ENCODE peak calls at places on chromosomes 2 and 18, in ten cellular contexts. J is choroid plexus epithelial cell, G is pancreas, K is heart left ventricle, T is IMR-90, U is kidney, R is astrocyte of the spinal cord, C is endothelial cell, N is GM06990, Q is spleen. P is an unnamed sample.

GRCh38 chr2:33246432-33246831 is 230.0 kb upstream of the RASGRP3 start:
- DNase-seq in J (no peak), G (no peak), K (no peak), T (no peak), U (no peak), R (no peak), C (no peak), N (no peak), Q (no peak), P (no peak)

GRCh38 chr2:99974275-99974674 is 168.1 kb downstream of the AFF3 start:
- DNase-seq in J (no peak), G (no peak), K (no peak), T (peak), U (no peak), R (peak), C (no peak), N (peak), Q (no peak), P (peak)

GRCh38 chr2:204982303-204982702 is 437.0 kb downstream of the PARD3B start:
- DNase-seq in J (peak), G (no peak), K (no peak), T (peak), U (no peak), R (no peak), C (no peak), N (no peak), Q (no peak), P (peak)

GRCh38 chr2:181104512-181105121 is 124.2 kb downstream of the UBE2E3 start:
- DNase-seq in J (peak), G (no peak), K (no peak), T (peak), U (no peak), R (peak), C (peak), N (no peak), Q (no peak), P (peak)

GRCh38 chr18:23803755-23804154 is 114.5 kb downstream of the LAMA3 start:
- DNase-seq in J (no peak), G (no peak), K (no peak), T (peak), U (no peak), R (no peak), C (no peak), N (no peak), Q (no peak), P (no peak)

GRCh38 chr18:67608171-67608570 is 91.7 kb upstream of the DSEL start:
- DNase-seq in J (no peak), G (no peak), K (no peak), T (no peak), U (no peak), R (no peak), C (no peak), N (no peak), Q (no peak), P (no peak)

GRCh38 chr2:197294260-197294659 is 16.3 kb downstream of the ANKRD44 start:
- DNase-seq in J (no peak), G (no peak), K (no peak), T (no peak), U (no peak), R (no peak), C (no peak), N (no peak), Q (no peak), P (no peak)

GRCh38 chr2:102841107-102841840 is 79.4 kb downstream of the TMEM182 start:
- DNase-seq in J (peak), G (peak), K (peak), T (peak), U (no peak), R (peak), C (peak), N (peak), Q (no peak), P (peak)

GRCh38 chr2:178513876-178514275 is 33.6 kb downstream of the PLEKHA3 start:
- DNase-seq in J (no peak), G (no peak), K (no peak), T (peak), U (no peak), R (peak), C (no peak), N (no peak), Q (no peak), P (peak)

GRCh38 chr2:226508683-226509082 is 290.9 kb downstream of the IRS1 start:
- DNase-seq in J (peak), G (no peak), K (no peak), T (no peak), U (no peak), R (peak), C (no peak), N (no peak), Q (no peak), P (no peak)

GRCh38 chr2:179441551-179441950 is 176.9 kb upstream of the SESTD1 start:
- DNase-seq in J (no peak), G (no peak), K (no peak), T (no peak), U (no peak), R (no peak), C (no peak), N (no peak), Q (no peak), P (no peak)

GRCh38 chr2:149931486-149931885 is 343.9 kb upstream of the MMADHC start:
- DNase-seq in J (no peak), G (no peak), K (no peak), T (no peak), U (no peak), R (no peak), C (no peak), N (no peak), Q (no peak), P (no peak)

GRCh38 chr2:173766537-173767289 is 198.5 kb downstream of the SP3 start:
- DNase-seq in J (no peak), G (no peak), K (no peak), T (no peak), U (no peak), R (no peak), C (no peak), N (no peak), Q (no peak), P (no peak)

GRCh38 chr2:169727065-169727464 is 6.6 kb upstream of the KLHL23 start:
- DNase-seq in J (no peak), G (no peak), K (no peak), T (no peak), U (no peak), R (no peak), C (no peak), N (no peak), Q (no peak), P (no peak)

GRCh38 chr18:13246591-13246990 is 28.0 kb downstream of the LDLRAD4 start:
- DNase-seq in J (no peak), G (no peak), K (no peak), T (no peak), U (no peak), R (no peak), C (no peak), N (no peak), Q (no peak), P (no peak)

GRCh38 chr18:35155403-35156117 is 85.3 kb upstream of the ZNF397 start:
- DNase-seq in J (peak), G (peak), K (no peak), T (peak), U (no peak), R (peak), C (no peak), N (no peak), Q (peak), P (no peak)

GRCh38 chr18:79912994-79913831 is 38.2 kb downstream of the SLC66A2 start:
- DNase-seq in J (no peak), G (peak), K (no peak), T (no peak), U (peak), R (no peak), C (no peak), N (no peak), Q (peak), P (no peak)

GRCh38 chr2:10709290-10709939 is 12.0 kb upstream of the ATP6V1C2 start:
- DNase-seq in J (peak), G (no peak), K (no peak), T (no peak), U (no peak), R (no peak), C (peak), N (no peak), Q (peak), P (peak)

GRCh38 chr2:235263205-235264120 is 230.4 kb upstream of the AGAP1 start:
- DNase-seq in J (peak), G (peak), K (peak), T (peak), U (peak), R (peak), C (no peak), N (no peak), Q (no peak), P (peak)

GRCh38 chr18:44880170-44880569 is 199.5 kb downstream of the SETBP1 start:
- DNase-seq in J (no peak), G (peak), K (no peak), T (no peak), U (no peak), R (no peak), C (no peak), N (no peak), Q (no peak), P (no peak)

GRCh38 chr2:36489296-36489695 is 108.7 kb downstream of the FEZ2 start:
- DNase-seq in J (peak), G (no peak), K (no peak), T (peak), U (no peak), R (peak), C (no peak), N (no peak), Q (no peak), P (peak)

GRCh38 chr18:43571078-43571689 is 293.9 kb upstream of the SYT4 start:
- DNase-seq in J (peak), G (peak), K (no peak), T (peak), U (no peak), R (peak), C (peak), N (no peak), Q (no peak), P (peak)

GRCh38 chr2:144445196-144445595 is 74.7 kb downstream of the ZEB2 start:
- DNase-seq in J (no peak), G (no peak), K (no peak), T (no peak), U (no peak), R (no peak), C (no peak), N (no peak), Q (no peak), P (no peak)

GRCh38 chr2:170455617-170456426 is 259.3 kb upstream of the SP5 start:
- DNase-seq in J (no peak), G (no peak), K (no peak), T (no peak), U (no peak), R (no peak), C (no peak), N (no peak), Q (no peak), P (no peak)

GRCh38 chr2:42367835-42368234 is 6.8 kb upstream of the COX7A2L start:
- DNase-seq in J (peak), G (no peak), K (no peak), T (peak), U (no peak), R (no peak), C (no peak), N (no peak), Q (no peak), P (no peak)

GRCh38 chr2:177237932-177238331 is 25.3 kb downstream of the HNRNPA3 start:
- DNase-seq in J (no peak), G (no peak), K (no peak), T (no peak), U (no peak), R (no peak), C (no peak), N (no peak), Q (no peak), P (no peak)

GRCh38 chr2:59932341-59932740 is 621.1 kb downstream of the BCL11A start:
- DNase-seq in J (no peak), G (no peak), K (no peak), T (no peak), U (no peak), R (no peak), C (no peak), N (no peak), Q (no peak), P (peak)

GRCh38 chr2:60515751-60516226 is 37.7 kb downstream of the BCL11A start:
- DNase-seq in J (peak), G (no peak), K (no peak), T (peak), U (no peak), R (peak), C (no peak), N (peak), Q (no peak), P (peak)

GRCh38 chr2:235566931-235567495 is 73.2 kb downstream of the AGAP1 start:
- DNase-seq in J (no peak), G (no peak), K (no peak), T (no peak), U (peak), R (no peak), C (no peak), N (no peak), Q (no peak), P (no peak)

GRCh38 chr18:1104265-1104792 is 199.7 kb downstream of the ADCYAP1 start:
- DNase-seq in J (peak), G (no peak), K (no peak), T (no peak), U (no peak), R (peak), C (no peak), N (no peak), Q (no peak), P (peak)

GRCh38 chr2:1736045-1736444 is 8.3 kb downstream of the PXDN start:
- DNase-seq in J (peak), G (no peak), K (no peak), T (peak), U (no peak), R (peak), C (no peak), N (no peak), Q (no peak), P (no peak)

GRCh38 chr18:26471027-26471426 is 77.3 kb downstream of the KCTD1 start:
- DNase-seq in J (peak), G (no peak), K (no peak), T (peak), U (no peak), R (peak), C (no peak), N (no peak), Q (no peak), P (no peak)

GRCh38 chr2:16023663-16024360 is 83.5 kb downstream of the MYCN start:
- DNase-seq in J (no peak), G (no peak), K (no peak), T (no peak), U (no peak), R (no peak), C (no peak), N (no peak), Q (no peak), P (no peak)

GRCh38 chr2:231298091-231298490 is 97.4 kb upstream of the B3GNT7 start:
- DNase-seq in J (no peak), G (no peak), K (no peak), T (no peak), U (no peak), R (no peak), C (no peak), N (no peak), Q (no peak), P (no peak)

GRCh38 chr18:706438-706837 is 6.0 kb downstream of the ENOSF1 start:
- DNase-seq in J (no peak), G (no peak), K (no peak), T (no peak), U (no peak), R (no peak), C (no peak), N (no peak), Q (no peak), P (no peak)

GRCh38 chr2:19362094-19362649 is 3.7 kb upstream of the OSR1 start:
- DNase-seq in J (peak), G (no peak), K (no peak), T (peak), U (no peak), R (peak), C (no peak), N (no peak), Q (no peak), P (peak)

GRCh38 chr2:19361325-19361990 is 3.0 kb upstream of the OSR1 start:
- DNase-seq in J (peak), G (peak), K (no peak), T (no peak), U (peak), R (peak), C (no peak), N (no peak), Q (peak), P (no peak)

GRCh38 chr2:19363474-19363778 is 5.0 kb upstream of the OSR1 start:
- DNase-seq in J (no peak), G (no peak), K (no peak), T (no peak), U (peak), R (no peak), C (no peak), N (no peak), Q (peak), P (no peak)

GRCh38 chr2:19364014-19364413 is 5.6 kb upstream of the OSR1 start:
- DNase-seq in J (no peak), G (no peak), K (no peak), T (no peak), U (no peak), R (no peak), C (no peak), N (no peak), Q (peak), P (no peak)

GRCh38 chr2:19362652-19363473 is 4.4 kb upstream of the OSR1 start:
- DNase-seq in J (peak), G (peak), K (peak), T (peak), U (peak), R (peak), C (peak), N (peak), Q (peak), P (peak)
- TF ChIP-seq CTCF in J (peak), G (peak), K (peak), T (peak), U (peak), R (peak), C (peak), N (peak), Q (peak), P (peak)

DNA sequence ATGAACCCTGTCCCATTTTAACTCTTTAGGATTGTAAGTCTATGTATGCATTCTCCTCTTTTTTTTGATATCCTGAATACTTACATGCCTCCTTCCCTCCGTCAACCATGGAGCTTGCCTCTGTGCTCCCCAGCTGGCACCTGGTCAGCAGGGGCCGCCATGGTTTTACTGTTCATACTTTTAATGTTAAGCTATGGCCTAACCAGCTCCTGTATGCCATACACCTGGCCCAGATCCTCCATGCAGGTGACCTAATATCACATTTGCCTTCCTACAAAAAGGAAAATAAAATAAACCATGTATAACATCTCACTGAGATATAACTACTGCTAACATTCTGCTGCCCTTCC is 283.1 kb upstream of the TRIB2 start:
- DNase-seq in J (no peak), G (peak), K (no peak), T (no peak), U (no peak), R (no peak), C (no peak), N (no peak), Q (no peak), P (peak)
- TF ChIP-seq CTCF in J (no peak), G (no peak), K (peak), T (no peak), U (no peak), R (no peak), C (no peak), N (peak), Q (no peak), P (no peak)

GRCh38 chr2:142980246-142981068 is 103.0 kb downstream of the KYNU start:
- DNase-seq in J (peak), G (no peak), K (no peak), T (peak), U (no peak), R (peak), C (no peak), N (no peak), Q (no peak), P (peak)
- TF ChIP-seq CTCF in J (peak), G (peak), K (peak), T (peak), U (peak), R (peak), C (peak), N (peak), Q (peak), P (peak)

GRCh38 chr2:240344904-240345303 is 90.6 kb upstream of the GPC1 start:
- DNase-seq in J (no peak), G (no peak), K (no peak), T (no peak), U (no peak), R (no peak), C (no peak), N (no peak), Q (no peak), P (no peak)
- TF ChIP-seq CTCF in J (no peak), G (no peak), K (no peak), T (peak), U (no peak), R (no peak), C (no peak), N (no peak), Q (no peak), P (no peak)

GRCh38 chr2:109222825-109223471 is 93.9 kb downstream of the SH3RF3 start:
- DNase-seq in J (no peak), G (no peak), K (no peak), T (no peak), U (no peak), R (no peak), C (no peak), N (no peak), Q (no peak), P (no peak)
- TF ChIP-seq CTCF in J (peak), G (no peak), K (no peak), T (no peak), U (no peak), R (peak), C (no peak), N (no peak), Q (no peak), P (no peak)

GRCh38 chr2:161426788-161427412 is 10.8 kb downstream of the TBR1 start:
- DNase-seq in J (peak), G (no peak), K (no peak), T (peak), U (no peak), R (peak), C (peak), N (no peak), Q (no peak), P (no peak)
- TF ChIP-seq CTCF in J (peak), G (no peak), K (peak), T (peak), U (peak), R (peak), C (peak), N (peak), Q (no peak), P (no peak)

GRCh38 chr2:140698736-140699135 is 1432.1 kb downstream of the LRP1B start:
- DNase-seq in J (peak), G (no peak), K (no peak), T (no peak), U (no peak), R (no peak), C (no peak), N (no peak), Q (no peak), P (no peak)

GRCh38 chr2:140695163-140695562 is 1435.7 kb downstream of the LRP1B start:
- DNase-seq in J (peak), G (no peak), K (no peak), T (peak), U (no peak), R (peak), C (no peak), N (no peak), Q (no peak), P (peak)

DNA sequence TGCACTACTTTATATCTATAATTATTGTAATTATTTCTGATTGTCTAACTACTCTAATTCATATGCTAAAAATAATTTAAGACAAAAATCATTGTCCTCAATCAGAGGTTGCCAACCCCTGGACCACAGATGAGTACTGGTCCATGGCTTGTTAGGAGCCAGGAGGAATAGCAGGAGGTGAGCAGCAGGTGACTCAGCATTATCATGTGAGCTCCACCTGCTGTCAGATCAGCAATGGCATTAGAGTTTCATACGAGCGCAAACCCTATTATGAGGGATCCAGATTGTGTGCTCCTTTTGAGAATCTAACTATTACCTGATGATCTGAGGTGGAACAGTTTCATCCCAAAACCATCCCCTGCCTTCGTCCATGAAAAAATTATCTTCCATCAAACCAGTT is 1434.4 kb downstream of the LRP1B start:
- DNase-seq in J (no peak), G (no peak), K (no peak), T (no peak), U (no peak), R (no peak), C (no peak), N (no peak), Q (no peak), P (peak)
- TF ChIP-seq CTCF in J (no peak), G (no peak), K (no peak), T (no peak), U (no peak), R (no peak), C (no peak), N (no peak), Q (no peak), P (no peak)

DNA sequence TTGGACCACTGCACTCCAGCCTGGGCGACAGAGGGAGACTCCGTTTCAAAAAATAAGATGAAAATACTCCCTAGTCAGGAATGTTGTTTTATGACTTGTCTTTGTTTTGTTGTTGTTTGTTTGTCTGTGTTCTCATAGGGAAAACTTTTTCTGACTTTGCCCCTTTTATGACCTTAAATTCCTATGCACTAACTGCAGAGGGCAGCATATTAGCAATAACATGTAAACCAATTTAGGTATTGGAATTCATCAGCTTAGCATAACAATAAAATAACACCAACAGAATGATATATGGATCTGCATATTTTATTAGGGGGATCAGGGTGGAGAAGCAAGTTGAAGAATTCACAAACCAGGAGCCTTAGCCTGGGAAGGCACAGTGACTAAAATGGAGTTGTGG is 631.5 kb downstream of the SUCLG1 start:
- DNase-seq in J (no peak), G (no peak), K (no peak), T (no peak), U (no peak), R (no peak), C (no peak), N (no peak), Q (no peak), P (peak)
- TF ChIP-seq CTCF in J (no peak), G (no peak), K (no peak), T (no peak), U (no peak), R (no peak), C (peak), N (no peak), Q (no peak), P (peak)